ENCODE peak calls at places on chromosomes 2 and 18, in seven cellular contexts. L is AG04449; C is sciatic nerve; J is stimulated activated CD4-positive, alpha-beta T cell treated with anti-CD3 and anti-CD28 coated beads, Interleukin-4, amount 100 ng/mL, for 24 hours; M is cerebellar cortex; S is left colon; B is right cardiac atrium. T is an unnamed sample.

GRCh38 chr2:176562359-176563043 is 293.3 kb downstream of the MTX2 start:
- DNase-seq in C (no peak), L (peak), S (no peak), J (no peak), B (no peak), M (no peak), T (no peak)

GRCh38 chr2:186036862-186037449 is 298.4 kb downstream of the FSIP2 start:
- DNase-seq in B (no peak), L (no peak), S (no peak), C (no peak), J (no peak), M (no peak), T (no peak)

GRCh38 chr2:127818794-127819425 is 7.9 kb upstream of the WDR33 start:
- DNase-seq in M (no peak), C (no peak), S (no peak), B (no peak), L (no peak), J (no peak), T (no peak)

GRCh38 chr2:149038442-149039212 is at the start of gene LYPD6B:
- DNase-seq in L (no peak), S (peak), B (no peak), J (no peak), C (no peak), M (no peak), T (no peak)

GRCh38 chr2:235508371-235509160 is 14.7 kb downstream of the AGAP1 start:
- DNase-seq in J (no peak), S (peak), C (no peak), L (no peak), M (no peak), B (no peak), T (no peak)

GRCh38 chr18:51151568-51152511 is 45.6 kb downstream of the MEX3C start:
- DNase-seq in M (no peak), B (no peak), C (no peak), L (no peak), J (peak), S (peak), T (no peak)

GRCh38 chr2:65055427-65056214 is 595 bp upstream of the CEP68 start:
- DNase-seq in L (no peak), S (no peak), B (no peak), J (no peak), M (no peak), C (no peak), T (peak)

GRCh38 chr2:20223345-20224190 is 1.4 kb downstream of the SDC1 start:
- DNase-seq in L (no peak), M (no peak), B (peak), S (peak), J (no peak), C (peak), T (peak)

GRCh38 chr18:11985532-11985931 is 4.2 kb downstream of the IMPA2 start:
- DNase-seq in L (no peak), M (no peak), C (peak), S (peak), J (no peak), B (no peak), T (no peak)

GRCh38 chr2:128008089-128008672 is 19.7 kb downstream of the SAP130 start:
- DNase-seq in B (no peak), L (no peak), M (no peak), C (no peak), J (no peak), S (no peak), T (no peak)

GRCh38 chr18:62435435-62436031 is 87.3 kb upstream of the ZCCHC2 start:
- DNase-seq in C (no peak), B (no peak), L (no peak), M (no peak), S (peak), J (no peak), T (no peak)

GRCh38 chr2:23377772-23378171 is 7.2 kb upstream of the KLHL29 start:
- DNase-seq in B (no peak), C (no peak), S (no peak), J (no peak), L (no peak), M (no peak), T (no peak)

GRCh38 chr2:34025196-34025595 is 426.1 kb upstream of the FAM98A start:
- DNase-seq in M (no peak), S (no peak), J (no peak), B (no peak), L (no peak), C (no peak), T (no peak)

GRCh38 chr18:24928479-24928878 is 423.5 kb downstream of the ZNF521 start:
- DNase-seq in C (no peak), B (no peak), J (no peak), S (no peak), L (no peak), M (peak), T (no peak)

GRCh38 chr2:189411860-189412259 is 29.4 kb upstream of the WDR75 start:
- DNase-seq in J (no peak), B (no peak), C (no peak), S (no peak), M (no peak), L (peak), T (no peak)

GRCh38 chr2:235541016-235541415 is 47.2 kb downstream of the AGAP1 start:
- DNase-seq in J (no peak), C (peak), S (peak), B (no peak), L (no peak), M (no peak), T (no peak)

GRCh38 chr18:55314615-55315237 is 273.3 kb downstream of the TCF4 start:
- DNase-seq in J (no peak), B (no peak), L (no peak), S (no peak), M (no peak), C (no peak), T (peak)

GRCh38 chr2:150531626-150532419 is 44.4 kb upstream of the RND3 start:
- DNase-seq in S (no peak), M (no peak), B (no peak), J (no peak), L (no peak), C (no peak), T (no peak)

GRCh38 chr2:861655-862355 is 88.8 kb upstream of the SNTG2 start:
- DNase-seq in B (no peak), C (no peak), M (no peak), J (no peak), L (no peak), S (no peak), T (no peak)

GRCh38 chr2:71943238-71944182 is 204.2 kb downstream of the CYP26B1 start:
- DNase-seq in S (no peak), C (no peak), M (peak), B (peak), L (no peak), J (no peak), T (no peak)

GRCh38 chr2:234368861-234369261 is 128.0 kb downstream of the ARL4C start:
- DNase-seq in B (no peak), S (peak), J (peak), C (no peak), L (no peak), M (peak), T (no peak)

GRCh38 chr2:181153886-181154285 is 173.5 kb downstream of the UBE2E3 start:
- DNase-seq in C (no peak), B (no peak), M (no peak), L (no peak), S (no peak), J (no peak), T (no peak)

GRCh38 chr18:653512-653911 is 3.9 kb upstream of the TYMS start:
- DNase-seq in B (no peak), L (no peak), J (no peak), M (no peak), C (no peak), S (no peak), T (no peak)

GRCh38 chr2:113705982-113706523 is 50.4 kb downstream of the SLC35F5 start:
- DNase-seq in S (no peak), C (no peak), J (no peak), L (no peak), M (peak), B (no peak), T (no peak)

GRCh38 chr2:193584522-193584938 is 1389.8 kb upstream of the TMEFF2 start:
- DNase-seq in S (no peak), L (no peak), C (no peak), B (no peak), M (no peak), J (no peak), T (no peak)